ENCODE peak calls at places on chromosomes 12 and 14, in seven cellular contexts. E is A549; U is stomach; X is tibial nerve; L is MM.1S; Y is effector memory CD4-positive, alpha-beta T cell; J is suprapubic skin. V is an unnamed sample. For H3K9me3 and H3K4me1, the result is how much of the 10 kb centered on the place peaks cover.

GRCh38 chr12:128449146-128449894 is 182.3 kb downstream of the TMEM132C start:
- DNase-seq in J (no peak), L (no peak), X (no peak), Y (no peak), E (no peak), U (no peak), V (no peak)

GRCh38 chr14:79044894-79045624 is 874.9 kb downstream of the NRXN3 start:
- DNase-seq in E (peak), U (no peak), Y (no peak), X (no peak), L (no peak), J (no peak), V (no peak)

GRCh38 chr14:99479903-99480855 is 480 bp downstream of the SETD3 start:
- DNase-seq in X (peak), E (peak), L (no peak), U (peak), J (peak), Y (peak), V (peak)

GRCh38 chr12:113766880-113767878 is 198.9 kb downstream of the RBM19 start:
- DNase-seq in E (peak), J (no peak), X (no peak), Y (no peak), L (no peak), U (no peak), V (no peak)

GRCh38 chr14:93716002-93716401 is 72.3 kb downstream of the PRIMA1 start:
- DNase-seq in L (no peak), Y (no peak), U (no peak), E (no peak), X (no peak), J (no peak), V (no peak)

GRCh38 chr12:40726366-40726765 is 34.1 kb downstream of the CNTN1 start:
- DNase-seq in X (no peak), Y (no peak), E (no peak), U (no peak), J (no peak), L (no peak), V (no peak)

GRCh38 chr14:91861091-91861490 is 6.2 kb downstream of the TC2N start:
- DNase-seq in J (no peak), Y (no peak), X (no peak), L (no peak), U (no peak), E (no peak), V (no peak)

GRCh38 chr12:12398026-12398859 is 41.4 kb downstream of the BORCS5 start:
- DNase-seq in U (no peak), J (peak), L (no peak), X (peak), Y (no peak), E (peak), V (peak)

GRCh38 chr14:32075636-32076277 is 1.3 kb upstream of the ARHGAP5 start:
- DNase-seq in U (no peak), L (no peak), X (peak), J (no peak), Y (no peak), E (peak), V (no peak)

GRCh38 chr12:93243689-93244513 is 133.8 kb upstream of the NUDT4 start:
- DNase-seq in E (no peak), U (no peak), L (peak), Y (no peak), J (no peak), X (peak), V (no peak)

GRCh38 chr12:20415013-20415412 is 46.7 kb downstream of the PDE3A start:
- DNase-seq in E (no peak), U (no peak), X (no peak), L (no peak), J (no peak), Y (no peak), V (no peak)

GRCh38 chr14:61620130-61620946 is 75.0 kb upstream of the HIF1A start:
- DNase-seq in J (no peak), U (no peak), Y (no peak), X (no peak), E (no peak), L (no peak), V (no peak)

GRCh38 chr12:99453831-99454538 is 193.6 kb upstream of the GARIN6 start:
- DNase-seq in L (peak), E (no peak), X (no peak), J (no peak), U (no peak), Y (no peak), V (no peak)

GRCh38 chr12:89750821-89751227 is 42.2 kb upstream of the ATP2B1 start:
- DNase-seq in X (no peak), Y (no peak), U (no peak), L (no peak), E (no peak), J (no peak), V (no peak)

GRCh38 chr12:55057466-55057865 is 37.7 kb downstream of the NEUROD4 start:
- DNase-seq in J (no peak), U (no peak), X (no peak), E (no peak), L (no peak), Y (no peak), V (no peak)

GRCh38 chr14:24231263-24232120 is 675 bp downstream of the NEDD8 start:
- DNase-seq in E (peak), J (peak), L (no peak), X (no peak), Y (peak), U (no peak), V (no peak)

GRCh38 chr14:61147369-61147897 is 133.7 kb downstream of the TMEM30B start:
- DNase-seq in Y (no peak), U (no peak), L (no peak), J (no peak), X (no peak), E (no peak), V (no peak)

GRCh38 chr12:103956515-103957027 is 9.1 kb upstream of the TDG start:
- DNase-seq in U (no peak), E (no peak), X (peak), J (no peak), Y (no peak), L (peak), V (no peak)

GRCh38 chr12:110641512-110641911 is 27.6 kb downstream of the TCTN1 start:
- DNase-seq in J (no peak), Y (no peak), X (no peak), U (no peak), L (no peak), E (no peak), V (no peak)

GRCh38 chr14:53946404-53947400 is 9.9 kb downstream of the BMP4 start:
- DNase-seq in E (no peak), J (no peak), X (no peak), L (no peak), U (no peak), Y (no peak), V (peak)

GRCh38 chr12:52200783-52201519 is 9.1 kb upstream of the KRT80 start:
- DNase-seq in X (no peak), Y (no peak), J (no peak), U (no peak), L (no peak), E (no peak), V (peak)

GRCh38 chr14:56195727-56196126 is 77.5 kb downstream of the PELI2 start:
- DNase-seq in L (peak), E (no peak), J (no peak), X (peak), U (no peak), Y (no peak), V (no peak)

GRCh38 chr14:62307844-62308243 is 545.6 kb downstream of the SNAPC1 start:
- DNase-seq in L (no peak), U (no peak), J (no peak), Y (no peak), E (no peak), X (no peak), V (no peak)

GRCh38 chr14:30227871-30228270 is 300.2 kb upstream of the PRKD1 start:
- DNase-seq in U (no peak), J (no peak), E (no peak), L (no peak), X (peak), Y (no peak), V (peak)

GRCh38 chr14:77794357-77794756 is 5.6 kb upstream of the ADCK1 start:
- DNase-seq in L (no peak), E (no peak), Y (no peak), J (no peak), X (no peak), U (no peak), V (peak)

GRCh38 chr14:69932391-69932790 is 53.2 kb downstream of the SMOC1 start:
- DNase-seq in E (no peak), Y (no peak), X (no peak), J (no peak), U (no peak), L (no peak), V (no peak)
- H3K4me3 ChIP-seq in E (no peak), Y (no peak), X (no peak), J (no peak), U (no peak), L (no peak), V (no peak)

GRCh38 chr14:104522926-104523545 is 56.5 kb upstream of the C14orf180 start:
- DNase-seq in J (no peak), Y (no peak), X (no peak), L (no peak), U (no peak), E (no peak), V (no peak)
- H3K9me3 ChIP-seq in J (under half), Y (under half), X (under half), L (under half), U (under half), E (under half), V (under half)

DNA sequence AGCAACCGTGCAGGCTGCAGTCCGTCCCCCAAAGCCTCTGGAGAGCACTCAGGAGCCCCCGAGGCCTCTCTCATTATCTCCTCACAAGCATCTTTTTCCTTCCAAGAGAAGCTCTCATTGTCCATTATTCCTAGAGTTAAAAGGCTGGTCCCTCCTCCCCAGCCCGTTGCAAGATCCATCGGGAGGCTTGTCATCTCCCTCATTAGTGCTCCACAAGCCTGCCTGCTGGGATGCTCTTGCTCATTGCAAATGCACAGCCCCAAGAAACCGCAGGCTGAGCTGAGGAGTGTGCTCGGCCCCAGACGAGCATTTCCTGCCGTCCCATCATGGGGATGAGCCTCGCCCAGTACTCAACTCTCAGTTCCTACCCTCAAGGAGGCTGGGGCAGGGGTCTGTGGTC is 23.3 kb downstream of the NUAK1 start:
- DNase-seq in L (no peak), U (no peak), J (no peak), X (no peak), Y (no peak), E (no peak), V (no peak)
- H3K4me1 ChIP-seq in L (half or more), U (under half), J (half or more), X (under half), Y (under half), E (half or more), V (under half)

GRCh38 chr12:130714591-130715149 is 1.4 kb downstream of the RIMBP2 start:
- DNase-seq in Y (no peak), X (no peak), U (no peak), E (no peak), J (no peak), L (no peak), V (no peak)
- H3K4me3 ChIP-seq in Y (no peak), X (peak), U (peak), E (peak), J (peak), L (peak), V (no peak)

DNA sequence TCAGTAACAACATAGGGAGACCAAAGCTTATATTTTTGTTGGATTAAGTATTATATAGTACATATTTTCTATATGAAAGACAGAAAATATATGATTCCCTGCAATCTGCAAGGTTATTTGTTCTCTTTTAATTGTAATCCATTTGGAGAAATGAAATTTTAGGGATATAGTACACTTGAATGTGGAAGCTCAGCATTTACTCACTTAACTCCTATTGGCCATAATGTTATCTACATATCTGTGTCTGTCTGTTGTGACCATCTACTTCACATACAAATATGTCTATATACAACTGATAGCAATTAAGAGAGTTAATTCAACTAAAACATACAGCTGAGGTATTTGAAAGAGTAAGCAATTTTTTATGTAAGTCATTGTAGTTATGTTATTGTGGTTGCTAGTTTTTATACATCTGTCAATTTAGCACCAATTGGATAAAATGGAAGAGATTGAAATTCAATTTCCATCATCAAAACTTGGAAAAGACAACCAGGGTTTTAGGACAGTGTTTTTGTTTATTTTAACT is 12.9 kb downstream of the FOXG1 start:
- DNase-seq in E (no peak), J (no peak), L (no peak), U (no peak), Y (no peak), X (no peak), V (no peak)
- H3K9me3 ChIP-seq in E (under half), J (under half), L (under half), U (under half), Y (under half), X (under half), V (under half)

GRCh38 chr12:9123741-9124140 is 8.0 kb upstream of the A2M start:
- DNase-seq in E (no peak), Y (no peak), X (no peak), L (no peak), U (no peak), J (no peak), V (no peak)

GRCh38 chr12:9127936-9128663 is 12.4 kb upstream of the A2M start:
- DNase-seq in J (no peak), L (no peak), U (no peak), E (no peak), Y (no peak), X (no peak), V (peak)

GRCh38 chr12:9124346-9125031 is 8.8 kb upstream of the A2M start:
- DNase-seq in U (no peak), X (no peak), J (no peak), E (no peak), Y (no peak), L (no peak), V (no peak)

GRCh38 chr12:9130244-9130643 is 14.5 kb upstream of the A2M start:
- DNase-seq in Y (no peak), E (no peak), U (no peak), X (no peak), J (no peak), L (no peak), V (no peak)

GRCh38 chr12:9127484-9127883 is 11.8 kb upstream of the A2M start:
- DNase-seq in U (no peak), L (no peak), J (no peak), E (no peak), X (no peak), Y (no peak), V (no peak)
- H3K4me1 ChIP-seq in U (under half), L (under half), J (under half), E (under half), X (under half), Y (under half), V (under half)

GRCh38 chr12:111761706-111762105 is 5.0 kb upstream of the ALDH2 start:
- DNase-seq in J (no peak), U (no peak), L (no peak), E (no peak), X (no peak), Y (no peak), V (no peak)
- H3K4me3 ChIP-seq in J (no peak), U (no peak), L (no peak), E (no peak), X (no peak), Y (no peak), V (no peak)

V was measured in aorta.